ENCODE peak calls at places on chromosomes 2 and 18, in six cellular contexts. S, Q, G, C, Y and W are unnamed samples.

GRCh38 chr2:239928457-239929350 is 96.4 kb downstream of the NDUFA10 start:
- DNase-seq in Y (no peak), G (no peak), C (peak), S (peak), Q (no peak), W (no peak)

GRCh38 chr2:96665083-96665569 is 22.6 kb downstream of the FER1L5 start:
- DNase-seq in Y (no peak), G (no peak), Q (peak), S (no peak), C (no peak), W (peak)

GRCh38 chr2:64222351-64222750 is 78.1 kb upstream of the PELI1 start:
- DNase-seq in Y (no peak), Q (no peak), G (no peak), S (no peak), C (no peak), W (no peak)

GRCh38 chr2:241494311-241494908 is 14.0 kb downstream of the STK25 start:
- DNase-seq in C (no peak), Q (no peak), G (no peak), S (no peak), Y (no peak), W (no peak)

GRCh38 chr2:196274387-196274809 is 103.0 kb upstream of the STK17B start:
- DNase-seq in S (no peak), G (no peak), Q (peak), Y (peak), C (no peak), W (peak)

GRCh38 chr18:70044626-70045025 is 97.0 kb upstream of the CD226 start:
- DNase-seq in Q (no peak), C (no peak), S (no peak), G (no peak), Y (no peak), W (no peak)

GRCh38 chr18:9094307-9095226 is 7.9 kb upstream of the NDUFV2 start:
- DNase-seq in Y (no peak), S (no peak), C (no peak), Q (peak), G (peak), W (no peak)

GRCh38 chr18:10528439-10528838 is 2.6 kb downstream of the NAPG start:
- DNase-seq in G (no peak), Y (no peak), C (no peak), S (no peak), Q (no peak), W (no peak)

GRCh38 chr18:66916834-66917233 is 312.9 kb upstream of the CDH19 start:
- DNase-seq in Q (no peak), C (no peak), G (no peak), S (no peak), Y (no peak), W (no peak)

GRCh38 chr18:63883617-63884016 is 3.9 kb upstream of the SERPINB2 start:
- DNase-seq in G (no peak), Y (no peak), C (no peak), S (no peak), Q (no peak), W (no peak)

GRCh38 chr2:104939570-104940235 is 85.8 kb downstream of the POU3F3 start:
- DNase-seq in S (no peak), C (no peak), Y (peak), G (no peak), Q (no peak), W (no peak)

GRCh38 chr2:185374878-185375277 is 363.7 kb upstream of the FSIP2 start:
- DNase-seq in Y (no peak), G (no peak), S (no peak), C (no peak), Q (no peak), W (no peak)

GRCh38 chr2:81675651-81676050 is 1371.1 kb upstream of the LRRTM1 start:
- DNase-seq in Q (no peak), Y (no peak), G (no peak), S (no peak), C (no peak), W (no peak)

GRCh38 chr2:233429175-233429897 is 75.0 kb downstream of the DGKD start:
- DNase-seq in Q (no peak), S (no peak), C (no peak), Y (no peak), G (no peak), W (peak)

GRCh38 chr2:147223553-147223952 is 621.3 kb upstream of the ACVR2A start:
- DNase-seq in G (no peak), C (no peak), S (no peak), Y (peak), Q (no peak), W (no peak)

GRCh38 chr2:99747842-99748241 is 258.0 kb upstream of the REV1 start:
- DNase-seq in Y (no peak), Q (no peak), C (no peak), G (no peak), S (peak), W (no peak)

GRCh38 chr2:158456309-158457066 is at the start of the genes CCDC148 and PKP4:
- DNase-seq in Y (peak), C (peak), S (peak), G (peak), Q (peak), W (peak)

GRCh38 chr2:173119069-173119807 is 43.6 kb downstream of the MAP3K20 start:
- DNase-seq in G (no peak), C (no peak), S (no peak), Y (no peak), Q (no peak), W (peak)

GRCh38 chr2:226526731-226527130 is 272.9 kb downstream of the IRS1 start:
- DNase-seq in S (no peak), Q (no peak), Y (no peak), G (no peak), C (no peak), W (no peak)

GRCh38 chr2:174970092-174970491 is 35.1 kb downstream of the CHN1 start:
- DNase-seq in Y (no peak), G (no peak), Q (no peak), C (no peak), S (no peak), W (no peak)

GRCh38 chr2:187034434-187034833 is 185.5 kb upstream of the ZSWIM2 start:
- DNase-seq in C (no peak), G (no peak), Q (no peak), S (no peak), Y (peak), W (no peak)

GRCh38 chr18:39935598-39935997 is 2019.4 kb upstream of the PIK3C3 start:
- DNase-seq in S (no peak), Y (no peak), G (no peak), Q (no peak), C (no peak), W (no peak)

GRCh38 chr2:151302286-151302878 is 12.9 kb upstream of the NMI start:
- DNase-seq in S (no peak), C (no peak), Y (no peak), G (no peak), Q (no peak), W (no peak)

GRCh38 chr2:212931271-212931670 is 220.1 kb downstream of the IKZF2 start:
- DNase-seq in Q (no peak), G (no peak), S (no peak), Y (no peak), C (no peak), W (no peak)

GRCh38 chr18:78906066-78906465 is 73.6 kb upstream of the SALL3 start:
- DNase-seq in S (no peak), G (no peak), Y (no peak), C (no peak), Q (no peak), W (no peak)

GRCh38 chr2:64854773-64855237 is 134.4 kb upstream of the SLC1A4 start:
- DNase-seq in G (no peak), S (no peak), Y (no peak), Q (no peak), C (no peak), W (no peak)

GRCh38 chr18:42274488-42275137 is 319.6 kb downstream of the PIK3C3 start:
- DNase-seq in C (no peak), Q (no peak), G (no peak), S (peak), Y (peak), W (peak)

GRCh38 chr18:5057348-5058012 is 139.6 kb downstream of the AKAIN1 start:
- DNase-seq in Q (peak), S (peak), Y (peak), C (no peak), G (peak), W (peak)

GRCh38 chr2:15112216-15112615 is 448.9 kb downstream of the NBAS start:
- DNase-seq in C (no peak), S (peak), Q (no peak), Y (no peak), G (no peak), W (no peak)

GRCh38 chr2:100184055-100184737 is 41.8 kb upstream of the AFF3 start:
- DNase-seq in Q (no peak), Y (peak), C (no peak), G (no peak), S (no peak), W (no peak)